ENCODE peak calls at places on chromosomes 16 and 17, in six cellular contexts. One of them, this sample, is unnamed.

GRCh38 chr16:68033101-68033500 is 10.0 kb downstream of the DUS2 start:
- DNase-seq in heart left ventricle: no peak
- DNase-seq in lower lobe of right lung: no peak
- DNase-seq in HFF-Myc: no peak
- DNase-seq in fibroblast of the aortic adventitia: no peak
- DNase-seq in foreskin fibroblast: peak; percentile 11
- DNase-seq in this sample: no peak

GRCh38 chr17:64174686-64175456 is 44.9 kb upstream of the ERN1 start:
- DNase-seq in lower lobe of right lung: peak; percentile 72
- DNase-seq in fibroblast of the aortic adventitia: peak; percentile 59
- DNase-seq in heart left ventricle: peak; percentile 44
- DNase-seq in foreskin fibroblast: peak; percentile 94
- DNase-seq in HFF-Myc: peak; percentile 80
- DNase-seq in this sample: peak; percentile 90

GRCh38 chr16:87949071-87949744 is 2.0 kb upstream of the BANP start:
- DNase-seq in HFF-Myc: no peak
- DNase-seq in foreskin fibroblast: no peak
- DNase-seq in heart left ventricle: no peak
- DNase-seq in fibroblast of the aortic adventitia: no peak
- DNase-seq in lower lobe of right lung: no peak
- DNase-seq in this sample: no peak

GRCh38 chr17:73640691-73641090 is 3.6 kb downstream of the SDK2 start:
- DNase-seq in HFF-Myc: no peak
- DNase-seq in lower lobe of right lung: no peak
- DNase-seq in heart left ventricle: no peak
- DNase-seq in fibroblast of the aortic adventitia: no peak
- DNase-seq in foreskin fibroblast: no peak
- DNase-seq in this sample: no peak

GRCh38 chr17:81553018-81553615 is 964 bp upstream of the FAAP100 start:
- DNase-seq in foreskin fibroblast: peak; percentile 90
- DNase-seq in heart left ventricle: peak; percentile 65
- DNase-seq in lower lobe of right lung: peak; percentile 86
- DNase-seq in HFF-Myc: peak; percentile 63
- DNase-seq in fibroblast of the aortic adventitia: peak; percentile 77
- DNase-seq in this sample: peak; percentile 82

GRCh38 chr16:3170440-3171180 is 17.4 kb upstream of the OR1F1 start:
- DNase-seq in heart left ventricle: no peak
- DNase-seq in foreskin fibroblast: no peak
- DNase-seq in lower lobe of right lung: peak; percentile 48
- DNase-seq in fibroblast of the aortic adventitia: no peak
- DNase-seq in HFF-Myc: no peak
- DNase-seq in this sample: no peak

GRCh38 chr17:6853764-6854442 is 22.4 kb upstream of the TEKT1 start:
- DNase-seq in foreskin fibroblast: no peak
- DNase-seq in HFF-Myc: no peak
- DNase-seq in heart left ventricle: no peak
- DNase-seq in fibroblast of the aortic adventitia: no peak
- DNase-seq in lower lobe of right lung: no peak
- DNase-seq in this sample: no peak

GRCh38 chr17:45722161-45722560 is 62.0 kb upstream of the CRHR1 start:
- DNase-seq in foreskin fibroblast: peak; percentile 16
- DNase-seq in lower lobe of right lung: no peak
- DNase-seq in HFF-Myc: no peak
- DNase-seq in fibroblast of the aortic adventitia: no peak
- DNase-seq in heart left ventricle: no peak
- DNase-seq in this sample: peak; percentile 17

GRCh38 chr17:31752570-31752969 is 106.5 kb downstream of the COPRS start:
- DNase-seq in fibroblast of the aortic adventitia: no peak
- DNase-seq in foreskin fibroblast: no peak
- DNase-seq in lower lobe of right lung: no peak
- DNase-seq in HFF-Myc: no peak
- DNase-seq in heart left ventricle: no peak
- DNase-seq in this sample: no peak

GRCh38 chr17:78276098-78276497 is 44.7 kb downstream of the TMEM235 start:
- DNase-seq in lower lobe of right lung: no peak
- DNase-seq in heart left ventricle: no peak
- DNase-seq in foreskin fibroblast: no peak
- DNase-seq in fibroblast of the aortic adventitia: no peak
- DNase-seq in HFF-Myc: no peak
- DNase-seq in this sample: no peak

GRCh38 chr17:5584971-5585794 is 874 bp upstream of the NLRP1 start:
- DNase-seq in lower lobe of right lung: peak; percentile 69
- DNase-seq in HFF-Myc: peak; percentile 39
- DNase-seq in heart left ventricle: no peak
- DNase-seq in foreskin fibroblast: peak; percentile 91
- DNase-seq in fibroblast of the aortic adventitia: peak; percentile 88
- DNase-seq in this sample: peak; percentile 68

GRCh38 chr17:49049265-49049664 is 52.1 kb downstream of the IGF2BP1 start:
- DNase-seq in HFF-Myc: no peak
- DNase-seq in fibroblast of the aortic adventitia: no peak
- DNase-seq in foreskin fibroblast: no peak
- DNase-seq in heart left ventricle: no peak
- DNase-seq in lower lobe of right lung: no peak
- DNase-seq in this sample: no peak

GRCh38 chr16:22670551-22670970 is 143.4 kb upstream of the HS3ST2 start:
- DNase-seq in heart left ventricle: no peak
- DNase-seq in foreskin fibroblast: no peak
- DNase-seq in lower lobe of right lung: no peak
- DNase-seq in fibroblast of the aortic adventitia: no peak
- DNase-seq in HFF-Myc: no peak
- DNase-seq in this sample: no peak

GRCh38 chr16:1561266-1561665 is 27.8 kb downstream of the TMEM204 start:
- DNase-seq in HFF-Myc: no peak
- DNase-seq in fibroblast of the aortic adventitia: no peak
- DNase-seq in foreskin fibroblast: no peak
- DNase-seq in lower lobe of right lung: no peak
- DNase-seq in heart left ventricle: no peak
- DNase-seq in this sample: no peak

GRCh38 chr16:17301593-17302135 is 169.1 kb downstream of the XYLT1 start:
- DNase-seq in fibroblast of the aortic adventitia: no peak
- DNase-seq in HFF-Myc: no peak
- DNase-seq in lower lobe of right lung: peak; percentile 57
- DNase-seq in foreskin fibroblast: no peak
- DNase-seq in heart left ventricle: no peak
- DNase-seq in this sample: no peak

GRCh38 chr17:39809221-39809620 is 54.9 kb downstream of the IKZF3 start:
- DNase-seq in foreskin fibroblast: no peak
- DNase-seq in HFF-Myc: no peak
- DNase-seq in heart left ventricle: no peak
- DNase-seq in lower lobe of right lung: no peak
- DNase-seq in fibroblast of the aortic adventitia: no peak
- DNase-seq in this sample: no peak

GRCh38 chr17:17132746-17133145 is 73.4 kb downstream of the PLD6 start:
- DNase-seq in HFF-Myc: no peak
- DNase-seq in foreskin fibroblast: no peak
- DNase-seq in fibroblast of the aortic adventitia: no peak
- DNase-seq in lower lobe of right lung: no peak
- DNase-seq in heart left ventricle: no peak
- DNase-seq in this sample: no peak

GRCh38 chr16:84643180-84643583 is 5.1 kb upstream of the KLHL36 start:
- DNase-seq in foreskin fibroblast: peak; percentile 96
- DNase-seq in HFF-Myc: peak; percentile 80
- DNase-seq in lower lobe of right lung: peak; percentile 59
- DNase-seq in heart left ventricle: peak; percentile 88
- DNase-seq in fibroblast of the aortic adventitia: peak; percentile 97
- DNase-seq in this sample: peak; percentile 85

GRCh38 chr17:32854177-32854576 is 22.7 kb downstream of the MYO1D start:
- DNase-seq in HFF-Myc: no peak
- DNase-seq in foreskin fibroblast: peak; percentile 32
- DNase-seq in lower lobe of right lung: no peak
- DNase-seq in fibroblast of the aortic adventitia: no peak
- DNase-seq in heart left ventricle: no peak
- DNase-seq in this sample: no peak

GRCh38 chr17:73719588-73720071 is 75.4 kb upstream of the SDK2 start:
- DNase-seq in HFF-Myc: no peak
- DNase-seq in lower lobe of right lung: no peak
- DNase-seq in heart left ventricle: peak; percentile 45
- DNase-seq in fibroblast of the aortic adventitia: no peak
- DNase-seq in foreskin fibroblast: no peak
- DNase-seq in this sample: peak; percentile 3

GRCh38 chr16:50946606-50947005 is 204.5 kb downstream of the SALL1 start:
- DNase-seq in heart left ventricle: no peak
- DNase-seq in HFF-Myc: no peak
- DNase-seq in foreskin fibroblast: no peak
- DNase-seq in fibroblast of the aortic adventitia: no peak
- DNase-seq in lower lobe of right lung: no peak
- DNase-seq in this sample: no peak

GRCh38 chr17:22469101-22469880 is 777.0 kb downstream of the KCNJ18 start:
- DNase-seq in heart left ventricle: no peak
- DNase-seq in HFF-Myc: no peak
- DNase-seq in foreskin fibroblast: no peak
- DNase-seq in lower lobe of right lung: no peak
- DNase-seq in fibroblast of the aortic adventitia: no peak
- DNase-seq in this sample: no peak

GRCh38 chr17:49407981-49408501 is 6.6 kb downstream of the PHB1 start:
- DNase-seq in lower lobe of right lung: peak; percentile 88
- DNase-seq in foreskin fibroblast: peak; percentile 79
- DNase-seq in fibroblast of the aortic adventitia: peak; percentile 56
- DNase-seq in heart left ventricle: peak; percentile 55
- DNase-seq in HFF-Myc: no peak
- DNase-seq in this sample: peak; percentile 72

GRCh38 chr16:83847371-83848225 is 39.8 kb downstream of the HSBP1 start:
- DNase-seq in heart left ventricle: no peak
- DNase-seq in fibroblast of the aortic adventitia: no peak
- DNase-seq in HFF-Myc: no peak
- DNase-seq in foreskin fibroblast: no peak
- DNase-seq in lower lobe of right lung: no peak
- DNase-seq in this sample: no peak

GRCh38 chr16:55294129-55294528 is 29.9 kb upstream of the IRX6 start:
- DNase-seq in lower lobe of right lung: no peak
- DNase-seq in HFF-Myc: no peak
- DNase-seq in heart left ventricle: no peak
- DNase-seq in fibroblast of the aortic adventitia: no peak
- DNase-seq in foreskin fibroblast: no peak
- DNase-seq in this sample: no peak

GRCh38 chr17:14197582-14197981 is 39.1 kb downstream of the CDRT15 start:
- DNase-seq in lower lobe of right lung: no peak
- DNase-seq in HFF-Myc: no peak
- DNase-seq in fibroblast of the aortic adventitia: no peak
- DNase-seq in heart left ventricle: no peak
- DNase-seq in foreskin fibroblast: no peak
- DNase-seq in this sample: no peak

GRCh38 chr16:85796152-85796551 is 3.2 kb downstream of the EMC8 start:
- DNase-seq in lower lobe of right lung: no peak
- DNase-seq in heart left ventricle: no peak
- DNase-seq in fibroblast of the aortic adventitia: no peak
- DNase-seq in HFF-Myc: no peak
- DNase-seq in foreskin fibroblast: no peak
- DNase-seq in this sample: no peak

GRCh38 chr16:82859638-82860037 is 232.9 kb downstream of the CDH13 start:
- DNase-seq in fibroblast of the aortic adventitia: no peak
- DNase-seq in lower lobe of right lung: no peak
- DNase-seq in heart left ventricle: no peak
- DNase-seq in foreskin fibroblast: no peak
- DNase-seq in HFF-Myc: no peak
- DNase-seq in this sample: no peak

GRCh38 chr17:78852709-78853111 is 12.1 kb upstream of the USP36 start:
- DNase-seq in heart left ventricle: no peak
- DNase-seq in HFF-Myc: no peak
- DNase-seq in fibroblast of the aortic adventitia: no peak
- DNase-seq in lower lobe of right lung: no peak
- DNase-seq in foreskin fibroblast: no peak
- DNase-seq in this sample: peak; percentile 75

GRCh38 chr17:15966183-15966878 is 21.4 kb downstream of the ADORA2B start:
- DNase-seq in fibroblast of the aortic adventitia: no peak
- DNase-seq in foreskin fibroblast: peak; percentile 31
- DNase-seq in HFF-Myc: no peak
- DNase-seq in heart left ventricle: no peak
- DNase-seq in lower lobe of right lung: peak; percentile 89
- DNase-seq in this sample: peak; percentile 54
- H3K4me3 ChIP-seq in fibroblast of the aortic adventitia: no peak overlapping the region
- H3K4me3 ChIP-seq in foreskin fibroblast: no peak overlapping the region
- H3K4me3 ChIP-seq in HFF-Myc: no peak overlapping the region
- H3K4me3 ChIP-seq in heart left ventricle: no peak overlapping the region
- H3K4me3 ChIP-seq in lower lobe of right lung: peak overlapping the region; percentile 18
- H3K4me3 ChIP-seq in this sample: no peak overlapping the region

GRCh38 chr17:58084317-58084981 is 1.2 kb downstream of the DYNLL2 start:
- DNase-seq in fibroblast of the aortic adventitia: peak; percentile 8
- DNase-seq in lower lobe of right lung: peak; percentile 52
- DNase-seq in HFF-Myc: no peak
- DNase-seq in heart left ventricle: peak; percentile 44
- DNase-seq in foreskin fibroblast: peak; percentile 34
- DNase-seq in this sample: peak; percentile 26
- TF ChIP-seq CTCF in fibroblast of the aortic adventitia: peak; percentile 1
- TF ChIP-seq CTCF in lower lobe of right lung: peak; percentile 22
- TF ChIP-seq CTCF in HFF-Myc: peak; percentile 17
- TF ChIP-seq CTCF in heart left ventricle: no peak
- TF ChIP-seq CTCF in foreskin fibroblast: no peak
- TF ChIP-seq CTCF in this sample: no peak

GRCh38 chr17:79866791-79867190 is 27.6 kb upstream of the CBX4 start:
- DNase-seq in foreskin fibroblast: no peak
- DNase-seq in HFF-Myc: no peak
- DNase-seq in fibroblast of the aortic adventitia: no peak
- DNase-seq in heart left ventricle: no peak
- DNase-seq in lower lobe of right lung: peak; percentile 21
- DNase-seq in this sample: no peak

GRCh38 chr17:79871131-79871530 is 31.9 kb upstream of the CBX4 start:
- DNase-seq in foreskin fibroblast: no peak
- DNase-seq in fibroblast of the aortic adventitia: no peak
- DNase-seq in lower lobe of right lung: peak; percentile 34
- DNase-seq in heart left ventricle: no peak
- DNase-seq in HFF-Myc: no peak
- DNase-seq in this sample: no peak

GRCh38 chr17:79872762-79873161 is 33.5 kb upstream of the CBX4 start:
- DNase-seq in HFF-Myc: no peak
- DNase-seq in foreskin fibroblast: no peak
- DNase-seq in lower lobe of right lung: no peak
- DNase-seq in fibroblast of the aortic adventitia: no peak
- DNase-seq in heart left ventricle: no peak
- DNase-seq in this sample: no peak

GRCh38 chr17:79873583-79873982 is 34.3 kb upstream of the CBX4 start:
- DNase-seq in HFF-Myc: no peak
- DNase-seq in fibroblast of the aortic adventitia: no peak
- DNase-seq in foreskin fibroblast: no peak
- DNase-seq in heart left ventricle: no peak
- DNase-seq in lower lobe of right lung: no peak
- DNase-seq in this sample: no peak

DNA sequence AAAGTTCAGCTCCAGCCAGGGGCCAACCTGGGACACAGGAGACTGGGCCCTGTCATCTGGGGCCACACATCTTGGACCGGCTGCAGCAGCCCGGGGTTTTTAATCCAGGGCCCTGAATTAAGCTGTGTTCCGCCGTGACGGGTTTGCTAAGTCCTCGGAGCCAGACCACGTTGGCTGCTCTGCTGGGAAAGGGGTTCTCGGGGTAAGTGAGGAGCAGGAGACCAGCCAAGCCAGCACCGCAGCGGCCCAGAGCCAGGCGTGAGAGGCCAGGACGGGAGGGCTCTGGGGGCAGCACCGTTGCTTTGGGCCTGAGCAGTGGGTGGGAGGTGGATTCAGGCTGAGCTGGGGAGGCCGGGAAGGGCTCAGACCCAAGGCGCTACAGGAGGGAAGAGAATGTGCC is 31.3 kb upstream of the CBX4 start:
- DNase-seq in HFF-Myc: no peak
- DNase-seq in heart left ventricle: no peak
- DNase-seq in fibroblast of the aortic adventitia: no peak
- DNase-seq in foreskin fibroblast: no peak
- DNase-seq in lower lobe of right lung: peak; percentile 44
- DNase-seq in this sample: no peak
- H3K4me3 ChIP-seq in HFF-Myc: no peak overlapping the region
- H3K4me3 ChIP-seq in heart left ventricle: no peak overlapping the region
- H3K4me3 ChIP-seq in fibroblast of the aortic adventitia: no peak overlapping the region
- H3K4me3 ChIP-seq in foreskin fibroblast: no peak overlapping the region
- H3K4me3 ChIP-seq in lower lobe of right lung: no peak overlapping the region
- H3K4me3 ChIP-seq in this sample: no peak overlapping the region

GRCh38 chr17:74859439-74860228 is at the start of gene GRIN2C:
- DNase-seq in fibroblast of the aortic adventitia: no peak
- DNase-seq in HFF-Myc: no peak
- DNase-seq in lower lobe of right lung: no peak
- DNase-seq in foreskin fibroblast: peak; percentile 29
- DNase-seq in heart left ventricle: no peak
- DNase-seq in this sample: no peak
- TF ChIP-seq CTCF in fibroblast of the aortic adventitia: no peak
- TF ChIP-seq CTCF in HFF-Myc: no peak
- TF ChIP-seq CTCF in lower lobe of right lung: peak; percentile 27
- TF ChIP-seq CTCF in foreskin fibroblast: peak; percentile 4
- TF ChIP-seq CTCF in heart left ventricle: peak; percentile 43
- TF ChIP-seq CTCF in this sample: no peak